ENCODE peak calls at places on chromosomes 11 and 22, in eight cellular contexts. L is AG10803, S is MCF 10A, M is astrocyte of the spinal cord, K is adrenal gland, C is GM13977, X is right atrium auricular region, F is IMR-90. O is an unnamed sample.

GRCh38 chr11:94732617-94733292 is 35.4 kb upstream of the AMOTL1 start:
- DNase-seq in L (peak), S (peak), M (peak), K (peak), C (no peak), X (peak), F (peak), O (no peak)

GRCh38 chr11:75615709-75616108 is 53.1 kb downstream of the MAP6 start:
- DNase-seq in L (no peak), S (no peak), M (no peak), K (no peak), C (no peak), X (no peak), F (no peak), O (no peak)

GRCh38 chr11:56932572-56933235 is 56.0 kb upstream of the OR5AK2 start:
- DNase-seq in L (peak), S (peak), M (peak), K (no peak), C (no peak), X (no peak), F (peak), O (no peak)

GRCh38 chr22:26743149-26743548 is 85.8 kb downstream of the MIAT start:
- DNase-seq in L (no peak), S (no peak), M (no peak), K (no peak), C (no peak), X (no peak), F (no peak), O (no peak)

GRCh38 chr11:45983471-45983845 is 61.0 kb downstream of the LARGE2 start:
- DNase-seq in L (no peak), S (no peak), M (no peak), K (no peak), C (no peak), X (no peak), F (no peak), O (no peak)

GRCh38 chr11:104327864-104328513 is 164.0 kb upstream of the PDGFD start:
- DNase-seq in L (no peak), S (no peak), M (no peak), K (no peak), C (no peak), X (no peak), F (peak), O (no peak)

GRCh38 chr11:33052241-33052640 is 12.9 kb downstream of the TCP11L1 start:
- DNase-seq in L (no peak), S (no peak), M (no peak), K (no peak), C (no peak), X (no peak), F (no peak), O (no peak)

GRCh38 chr22:23256986-23257888 is 76.9 kb downstream of the BCR start:
- DNase-seq in L (peak), S (peak), M (no peak), K (peak), C (no peak), X (peak), F (no peak), O (no peak)

GRCh38 chr11:134519788-134520187 is 107.7 kb upstream of the B3GAT1 start:
- DNase-seq in L (no peak), S (no peak), M (no peak), K (no peak), C (no peak), X (no peak), F (no peak), O (no peak)

GRCh38 chr11:134537941-134538340 is 125.9 kb upstream of the B3GAT1 start:
- DNase-seq in L (no peak), S (no peak), M (no peak), K (no peak), C (no peak), X (no peak), F (no peak), O (no peak)

GRCh38 chr11:69912911-69913451 is 93.8 kb upstream of the FGF3 start:
- DNase-seq in L (no peak), S (peak), M (no peak), K (peak), C (no peak), X (no peak), F (peak), O (no peak)

GRCh38 chr22:35629406-35630234 is 12.5 kb upstream of the MB start:
- DNase-seq in L (peak), S (peak), M (peak), K (peak), C (peak), X (peak), F (peak), O (peak)

GRCh38 chr11:68471360-68472340 is 11.1 kb downstream of the PPP6R3 start:
- DNase-seq in L (peak), S (peak), M (peak), K (no peak), C (peak), X (no peak), F (peak), O (peak)

GRCh38 chr11:44285756-44286155 is 24.2 kb downstream of the ALX4 start:
- DNase-seq in L (no peak), S (no peak), M (no peak), K (no peak), C (no peak), X (no peak), F (peak), O (no peak)

GRCh38 chr11:6603287-6604080 is at the start of the genes ILK and RRP8:
- DNase-seq in L (peak), S (peak), M (peak), K (peak), C (peak), X (peak), F (peak), O (peak)

DNA sequence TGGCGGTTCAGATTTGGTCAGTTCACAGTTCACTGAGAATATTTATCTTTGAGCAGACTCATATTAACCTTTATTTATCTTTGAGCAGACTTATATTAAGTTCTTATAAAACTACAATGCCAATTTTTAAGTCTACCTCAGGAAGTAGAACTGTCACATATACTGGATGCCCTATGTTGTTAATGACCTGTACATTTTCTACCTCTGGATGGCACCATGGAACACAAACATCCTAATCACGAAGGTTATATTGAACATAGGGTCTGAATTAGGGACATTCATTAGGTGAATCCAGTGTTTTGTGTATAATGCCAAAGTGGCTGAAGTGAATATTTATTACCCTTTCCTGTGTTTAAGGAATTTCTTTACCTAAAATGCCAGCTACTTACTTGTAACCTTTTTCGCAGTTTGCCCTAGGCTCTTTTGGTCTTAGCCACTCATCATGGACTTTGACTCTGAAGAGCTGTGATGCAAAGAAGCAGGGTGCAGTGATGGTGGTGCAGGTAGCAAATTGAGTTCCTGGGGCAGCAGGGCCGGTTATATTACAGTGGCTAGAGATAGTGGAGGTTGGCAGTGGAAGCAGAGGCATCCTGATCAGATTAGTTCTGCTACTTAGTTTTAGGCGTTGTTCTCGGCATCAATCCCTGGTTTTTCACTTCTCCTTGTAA is 71.8 kb downstream of the STIM1 start:
- DNase-seq in L (no peak), S (no peak), M (no peak), K (no peak), C (no peak), X (no peak), F (no peak), O (no peak)
- TF ChIP-seq CTCF in L (no peak), S (no peak), M (no peak), K (no peak), C (no peak), X (no peak), F (no peak), O (no peak)

GRCh38 chr11:15947681-15948648 is 408.4 kb downstream of the SOX6 start:
- DNase-seq in L (no peak), S (no peak), M (no peak), K (no peak), C (no peak), X (no peak), F (no peak), O (no peak)
- TF ChIP-seq CTCF in L (no peak), S (no peak), M (no peak), K (no peak), C (no peak), X (no peak), F (no peak), O (no peak)

GRCh38 chr22:41197046-41197807 is 7.9 kb upstream of the L3MBTL2 start:
- DNase-seq in L (peak), S (peak), M (peak), K (peak), C (peak), X (peak), F (peak), O (peak)

GRCh38 chr22:41193829-41194228 is 11.3 kb upstream of the L3MBTL2 start:
- DNase-seq in L (no peak), S (no peak), M (no peak), K (no peak), C (no peak), X (no peak), F (no peak), O (no peak)

GRCh38 chr22:41201146-41201545 is 4.0 kb upstream of the L3MBTL2 start:
- DNase-seq in L (no peak), S (no peak), M (no peak), K (no peak), C (no peak), X (no peak), F (no peak), O (no peak)

GRCh38 chr22:41203118-41203517 is 2.0 kb upstream of the L3MBTL2 start:
- DNase-seq in L (no peak), S (no peak), M (no peak), K (no peak), C (no peak), X (no peak), F (no peak), O (no peak)

DNA sequence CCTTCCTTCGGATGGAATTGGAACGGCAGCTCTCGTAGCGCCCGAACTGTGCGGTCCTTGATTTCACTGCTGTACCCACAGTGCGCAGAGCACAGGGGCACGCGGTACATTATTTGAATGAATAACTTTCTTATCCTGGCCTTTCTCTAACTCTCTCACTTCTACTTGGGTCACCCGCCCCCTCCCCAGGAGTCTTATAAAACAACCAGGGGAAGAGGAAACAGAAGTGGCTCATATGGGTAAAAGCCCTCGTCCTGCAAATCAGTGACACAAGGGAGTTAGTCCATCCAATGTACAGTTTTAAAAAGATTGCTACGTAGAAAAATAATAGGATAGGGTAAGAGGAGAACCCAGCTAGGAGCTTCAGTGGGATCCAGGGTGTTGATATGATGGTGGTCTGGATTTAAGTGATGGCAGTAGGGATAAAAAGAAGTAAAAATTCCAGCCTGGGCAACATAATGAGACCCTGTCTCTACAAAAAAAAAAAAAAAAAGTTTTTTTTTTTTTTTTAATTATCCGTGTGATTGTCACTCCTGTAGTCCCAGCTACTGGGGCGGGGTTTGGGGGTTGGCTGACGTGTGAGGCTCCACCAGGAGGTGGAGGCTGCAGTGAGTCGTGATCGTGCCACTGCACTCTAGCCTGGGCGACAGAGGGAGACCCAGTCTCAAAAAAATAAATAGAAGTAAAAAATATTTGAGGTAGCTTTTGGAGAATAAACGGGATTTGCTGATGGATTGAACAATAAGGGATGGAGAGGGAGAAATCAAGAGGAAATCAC is 7.1 kb upstream of the L3MBTL2 start:
- DNase-seq in L (no peak), S (no peak), M (no peak), K (peak), C (no peak), X (no peak), F (no peak), O (no peak)
- TF ChIP-seq CTCF in L (peak), S (no peak), M (no peak), K (peak), C (no peak), X (peak), F (no peak), O (no peak)

DNA sequence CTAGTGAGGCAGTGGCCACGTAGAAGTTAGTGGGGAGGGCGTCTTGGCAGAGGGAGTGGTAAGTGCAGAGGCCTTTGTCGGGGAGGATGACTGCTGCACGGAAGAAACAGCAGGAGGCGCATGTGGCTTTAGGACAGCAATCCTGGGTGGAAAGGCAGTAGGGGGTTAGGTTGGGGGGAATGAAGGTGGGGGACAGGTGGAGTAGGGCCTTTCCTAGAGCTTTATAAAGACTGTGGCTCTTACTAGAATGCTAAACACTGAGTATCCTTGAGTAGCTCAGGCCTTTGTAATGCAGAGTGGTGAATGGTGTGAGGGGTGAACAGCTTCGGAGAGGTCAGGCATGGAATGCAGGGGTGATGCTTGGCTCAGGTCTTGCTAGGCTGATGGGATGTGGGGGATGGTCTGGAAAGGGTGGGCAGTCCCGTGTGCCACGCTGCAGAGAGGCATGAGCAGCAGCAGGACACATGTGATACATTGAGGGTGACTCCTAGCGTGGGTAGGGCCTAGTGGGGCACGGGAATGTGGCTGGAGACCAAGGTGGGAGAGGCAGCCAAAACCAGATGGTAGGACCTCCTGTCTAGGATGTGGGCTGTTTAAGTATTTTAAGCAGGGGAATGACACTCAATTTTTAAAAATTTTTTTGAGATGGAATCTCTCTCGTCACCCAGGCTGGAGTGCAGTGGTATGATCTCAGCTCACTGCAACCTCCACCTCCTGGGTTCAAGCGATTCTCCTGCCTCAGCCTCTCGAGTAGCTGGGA is 19.2 kb downstream of the AP2A2 start:
- DNase-seq in L (peak), S (no peak), M (peak), K (no peak), C (no peak), X (no peak), F (peak), O (no peak)
- TF ChIP-seq CTCF in L (peak), S (no peak), M (peak), K (no peak), C (no peak), X (no peak), F (peak), O (no peak)